ENCODE peak calls at places on chromosomes 1 and 21, in four cellular contexts. E is HFF-Myc, D is A549, P is K562. C is an unnamed sample.

GRCh38 chr1:23673086-23673813 is 18.4 kb upstream of the RPL11 start:
- DNase-seq in E (no peak), P (peak), D (peak), C (no peak)

GRCh38 chr1:113040041-113040440 is 33.0 kb upstream of the LRIG2 start:
- DNase-seq in D (no peak), P (peak), E (no peak), C (no peak)

GRCh38 chr1:84163123-84164038 is 19.3 kb downstream of the PRKACB start:
- DNase-seq in D (no peak), E (no peak), P (no peak), C (no peak)

GRCh38 chr1:206575894-206576737 is 36.1 kb downstream of the EIF2D start:
- DNase-seq in P (no peak), E (no peak), D (no peak), C (no peak)

GRCh38 chr21:41888749-41889376 is 9.7 kb upstream of the PRDM15 start:
- DNase-seq in E (no peak), D (no peak), P (no peak), C (no peak)

GRCh38 chr1:6269271-6269996 is 8.5 kb upstream of the GPR153 start:
- DNase-seq in P (no peak), E (no peak), D (no peak), C (no peak)

GRCh38 chr1:19372602-19373001 is 60.5 kb downstream of the SLC66A1 start:
- DNase-seq in D (no peak), P (no peak), E (no peak), C (no peak)

GRCh38 chr1:17206196-17206595 is 1.3 kb downstream of the PADI1 start:
- DNase-seq in P (no peak), D (no peak), E (no peak), C (no peak)

GRCh38 chr1:6171546-6172124 is 8.5 kb downstream of the CHD5 start:
- DNase-seq in D (peak), P (peak), E (no peak), C (no peak)

GRCh38 chr1:54571803-54572202 is 23.8 kb downstream of the ACOT11 start:
- DNase-seq in E (no peak), D (no peak), P (no peak), C (no peak)

GRCh38 chr1:244636488-244637259 is 16.3 kb upstream of the DESI2 start:
- DNase-seq in E (no peak), P (no peak), D (no peak), C (no peak)

GRCh38 chr1:150233359-150234308 is 2.3 kb downstream of the ANP32E start:
- DNase-seq in D (no peak), P (peak), E (no peak), C (no peak)

GRCh38 chr1:30151826-30152225 is 571.6 kb downstream of the MATN1 start:
- DNase-seq in D (no peak), E (no peak), P (no peak), C (no peak)

GRCh38 chr1:201444792-201445191 is 23.3 kb upstream of the TNNI1 start:
- DNase-seq in P (peak), D (no peak), E (no peak), C (no peak)

GRCh38 chr1:214463596-214463995 is 87.8 kb downstream of the PTPN14 start:
- DNase-seq in E (no peak), P (no peak), D (no peak), C (no peak)

GRCh38 chr1:66237722-66238479 is 296.1 kb upstream of the SGIP1 start:
- DNase-seq in P (no peak), D (no peak), E (no peak), C (no peak)

GRCh38 chr1:235290740-235291502 is 37.1 kb downstream of the ARID4B start:
- DNase-seq in E (no peak), P (no peak), D (no peak), C (no peak)

GRCh38 chr1:229699613-229700242 is 73.7 kb downstream of the URB2 start:
- DNase-seq in D (no peak), E (no peak), P (no peak), C (no peak)

GRCh38 chr1:27548136-27548853 is 55.6 kb downstream of the AHDC1 start:
- DNase-seq in D (no peak), P (no peak), E (no peak), C (no peak)

GRCh38 chr1:34362949-34363348 is 186.2 kb downstream of the C1orf94 start:
- DNase-seq in P (no peak), D (no peak), E (no peak), C (no peak)

GRCh38 chr1:11309385-11309784 is 36.4 kb downstream of the UBIAD1 start:
- DNase-seq in P (no peak), D (no peak), E (no peak), C (no peak)

GRCh38 chr21:42614391-42614790 is 39.0 kb upstream of the PDE9A start:
- DNase-seq in P (no peak), E (no peak), D (no peak), C (no peak)

GRCh38 chr1:89085781-89086180 is 20.8 kb upstream of the GBP1 start:
- DNase-seq in E (no peak), D (no peak), P (peak), C (no peak)

GRCh38 chr1:220680085-220680687 is 10.0 kb upstream of the C1orf115 start:
- DNase-seq in P (peak), D (peak), E (no peak), C (peak)

C was measured in HS-27A.